ENCODE peak calls at places on chromosomes 2 and 18, in eight cellular contexts. B is BJ; W is NCI-H2081; E is AG09319; T is GM03348; V is activated naive CD4-positive, alpha-beta T cell treated with anti-CD3 and anti-CD28 coated beads, Interleukin-2, amount 50 U/mL, for 72 hours; A is neural crest cell; U is PC-9. C is an unnamed sample.

GRCh38 chr2:129318581-129319421 is 660.7 kb upstream of the RAB6C start:
- DNase-seq in B (no peak), W (no peak), E (no peak), T (no peak), V (no peak), A (no peak), U (no peak), C (peak)

GRCh38 chr2:190053426-190053825 is 9.1 kb downstream of the MSTN start:
- DNase-seq in B (no peak), W (no peak), E (no peak), T (no peak), V (no peak), A (no peak), U (no peak), C (no peak)

GRCh38 chr2:146481629-146482028 is 1363.2 kb upstream of the ACVR2A start:
- DNase-seq in B (no peak), W (no peak), E (no peak), T (peak), V (no peak), A (no peak), U (no peak), C (no peak)

GRCh38 chr2:109399061-109399460 is 214.7 kb downstream of the SEPTIN10 start:
- DNase-seq in B (no peak), W (no peak), E (peak), T (no peak), V (no peak), A (no peak), U (no peak), C (no peak)

GRCh38 chr18:22868831-22869230 is 64.3 kb upstream of the RBBP8 start:
- DNase-seq in B (no peak), W (no peak), E (no peak), T (no peak), V (no peak), A (no peak), U (no peak), C (no peak)

GRCh38 chr2:128448331-128449225 is 129.9 kb upstream of the HS6ST1 start:
- DNase-seq in B (no peak), W (no peak), E (no peak), T (no peak), V (peak), A (no peak), U (no peak), C (no peak)

GRCh38 chr18:5879479-5879882 is 15.8 kb downstream of the TMEM200C start:
- DNase-seq in B (peak), W (no peak), E (no peak), T (peak), V (no peak), A (no peak), U (no peak), C (no peak)

GRCh38 chr2:112662702-112663101 is 17.0 kb downstream of the SLC20A1 start:
- DNase-seq in B (no peak), W (no peak), E (no peak), T (no peak), V (no peak), A (no peak), U (no peak), C (no peak)

GRCh38 chr2:218516614-218517013 is 51.5 kb downstream of the USP37 start:
- DNase-seq in B (no peak), W (no peak), E (no peak), T (no peak), V (no peak), A (no peak), U (no peak), C (no peak)

GRCh38 chr2:28423856-28424605 is 31.4 kb downstream of the FOSL2 start:
- DNase-seq in B (no peak), W (no peak), E (no peak), T (no peak), V (no peak), A (no peak), U (no peak), C (no peak)

GRCh38 chr2:133518646-133519344 is 49.5 kb downstream of the NCKAP5 start:
- DNase-seq in B (no peak), W (no peak), E (no peak), T (no peak), V (no peak), A (no peak), U (no peak), C (no peak)

C was measured in GM06990.